ENCODE peak calls at places on chromosome 3, in six cellular contexts. O is globus pallidus; F is HS-27A; N is left cardiac atrium; X is activated effector memory CD4-positive, alpha-beta T cell treated with Interleukin-2 at 50 U/mL for 16 hours; U is activated T-cell treated with anti-CD3 and anti-CD28 coated beads, Interleukin-2, amount 50 U/mL, for 72 hours. C is an unnamed sample.
A peak's percentile ranks its signal among the peaks of the same experiment; 100 is the strongest.

GRCh38 chr3:79019137-79019923 is 748.5 kb downstream of the ROBO1 start:
- DNase-seq in U (peak; percentile 25), O (peak; percentile 91), F (peak; percentile 52), X (no peak), N (peak; percentile 81), C (peak; percentile 87)

GRCh38 chr3:39189648-39190269 is 2.6 kb downstream of the XIRP1 start:
- DNase-seq in O (peak; percentile 62), U (peak; percentile 48), X (peak; percentile 40), N (peak; percentile 72), F (no peak), C (peak; percentile 71)

GRCh38 chr3:195905970-195906864 is 2.1 kb downstream of the TNK2 start:
- DNase-seq in X (no peak), N (no peak), F (no peak), O (no peak), U (peak; percentile 26), C (peak; percentile 21)

GRCh38 chr3:149968216-149968615 is 2.5 kb downstream of the PFN2 start:
- DNase-seq in F (no peak), X (no peak), U (no peak), O (no peak), N (no peak), C (peak; percentile 61)

GRCh38 chr3:23304424-23304823 is 101.3 kb downstream of the UBE2E2 start:
- DNase-seq in U (no peak), N (no peak), F (no peak), X (no peak), O (no peak), C (no peak)

GRCh38 chr3:32046102-32046501 is 60.3 kb upstream of the GPD1L start:
- DNase-seq in O (no peak), U (no peak), N (no peak), X (no peak), F (no peak), C (no peak)

GRCh38 chr3:15676259-15676658 is 74.7 kb downstream of the BTD start:
- DNase-seq in U (no peak), F (no peak), X (no peak), O (no peak), N (no peak), C (peak; percentile 19)

GRCh38 chr3:131221731-131222130 is 159.8 kb upstream of the NUDT16 start:
- DNase-seq in O (no peak), U (no peak), F (no peak), X (no peak), N (no peak), C (peak; percentile 81)

GRCh38 chr3:175818811-175819464 is 959.8 kb downstream of the NAALADL2 start:
- DNase-seq in U (no peak), N (no peak), F (no peak), O (no peak), X (no peak), C (no peak)

GRCh38 chr3:49570033-49570654 is 15.9 kb downstream of the BSN start:
- DNase-seq in F (no peak), N (no peak), O (no peak), U (no peak), X (no peak), C (no peak)